ENCODE peak calls at places on chromosome 5, in ten cellular contexts. One of them, this sample, is unnamed.

GRCh38 chr5:95861858-95862561 is 39.5 kb upstream of the GLRX start:
- DNase-seq in CD8-positive, alpha-beta memory T cell: no peak
- DNase-seq in heart left ventricle: no peak
- DNase-seq in stimulated activated naive CD4-positive, alpha-beta T cell: no peak
- DNase-seq in AG09309: peak
- DNase-seq in SW 1271: no peak
- DNase-seq in hepatocyte: peak
- DNase-seq in brain microvascular endothelial cell: peak
- DNase-seq in HCEC 1CT: peak
- DNase-seq in tibial artery: no peak
- DNase-seq in this sample: no peak

GRCh38 chr5:152405145-152405544 is at the start of gene NMUR2:
- DNase-seq in CD8-positive, alpha-beta memory T cell: no peak
- DNase-seq in heart left ventricle: no peak
- DNase-seq in stimulated activated naive CD4-positive, alpha-beta T cell: no peak
- DNase-seq in AG09309: no peak
- DNase-seq in SW 1271: no peak
- DNase-seq in hepatocyte: peak
- DNase-seq in brain microvascular endothelial cell: no peak
- DNase-seq in HCEC 1CT: no peak
- DNase-seq in tibial artery: no peak
- DNase-seq in this sample: peak

GRCh38 chr5:111747336-111747735 is 9.7 kb downstream of the NREP start:
- DNase-seq in CD8-positive, alpha-beta memory T cell: no peak
- DNase-seq in heart left ventricle: no peak
- DNase-seq in stimulated activated naive CD4-positive, alpha-beta T cell: no peak
- DNase-seq in AG09309: no peak
- DNase-seq in SW 1271: no peak
- DNase-seq in hepatocyte: no peak
- DNase-seq in brain microvascular endothelial cell: no peak
- DNase-seq in HCEC 1CT: peak
- DNase-seq in tibial artery: no peak
- DNase-seq in this sample: no peak

GRCh38 chr5:28066856-28067255 is 1028.5 kb upstream of the CDH9 start:
- DNase-seq in CD8-positive, alpha-beta memory T cell: no peak
- DNase-seq in heart left ventricle: no peak
- DNase-seq in stimulated activated naive CD4-positive, alpha-beta T cell: no peak
- DNase-seq in AG09309: no peak
- DNase-seq in SW 1271: no peak
- DNase-seq in hepatocyte: no peak
- DNase-seq in brain microvascular endothelial cell: no peak
- DNase-seq in HCEC 1CT: peak
- DNase-seq in tibial artery: no peak
- DNase-seq in this sample: no peak

GRCh38 chr5:67475489-67475888 is 278.9 kb upstream of the CD180 start:
- DNase-seq in CD8-positive, alpha-beta memory T cell: no peak
- DNase-seq in heart left ventricle: no peak
- DNase-seq in stimulated activated naive CD4-positive, alpha-beta T cell: no peak
- DNase-seq in AG09309: no peak
- DNase-seq in SW 1271: no peak
- DNase-seq in hepatocyte: no peak
- DNase-seq in brain microvascular endothelial cell: no peak
- DNase-seq in HCEC 1CT: no peak
- DNase-seq in tibial artery: no peak
- DNase-seq in this sample: no peak

GRCh38 chr5:77368367-77368766 is 123.7 kb downstream of the WDR41 start:
- DNase-seq in CD8-positive, alpha-beta memory T cell: no peak
- DNase-seq in heart left ventricle: no peak
- DNase-seq in stimulated activated naive CD4-positive, alpha-beta T cell: no peak
- DNase-seq in AG09309: no peak
- DNase-seq in SW 1271: no peak
- DNase-seq in hepatocyte: no peak
- DNase-seq in brain microvascular endothelial cell: no peak
- DNase-seq in HCEC 1CT: no peak
- DNase-seq in tibial artery: no peak
- DNase-seq in this sample: no peak

GRCh38 chr5:177402271-177403043 is 2.0 kb upstream of the PFN3 start:
- DNase-seq in CD8-positive, alpha-beta memory T cell: peak
- DNase-seq in heart left ventricle: peak
- DNase-seq in stimulated activated naive CD4-positive, alpha-beta T cell: peak
- DNase-seq in AG09309: no peak
- DNase-seq in SW 1271: peak
- DNase-seq in hepatocyte: peak
- DNase-seq in brain microvascular endothelial cell: no peak
- DNase-seq in HCEC 1CT: peak
- DNase-seq in tibial artery: no peak
- DNase-seq in this sample: peak

GRCh38 chr5:171577940-171578856 is 158.8 kb downstream of the FGF18 start:
- DNase-seq in CD8-positive, alpha-beta memory T cell: no peak
- DNase-seq in heart left ventricle: no peak
- DNase-seq in stimulated activated naive CD4-positive, alpha-beta T cell: no peak
- DNase-seq in AG09309: no peak
- DNase-seq in SW 1271: no peak
- DNase-seq in hepatocyte: no peak
- DNase-seq in brain microvascular endothelial cell: no peak
- DNase-seq in HCEC 1CT: no peak
- DNase-seq in tibial artery: peak
- DNase-seq in this sample: no peak

GRCh38 chr5:179214678-179215077 is 130.6 kb downstream of the ADAMTS2 start:
- DNase-seq in CD8-positive, alpha-beta memory T cell: no peak
- DNase-seq in heart left ventricle: no peak
- DNase-seq in stimulated activated naive CD4-positive, alpha-beta T cell: no peak
- DNase-seq in AG09309: no peak
- DNase-seq in SW 1271: no peak
- DNase-seq in hepatocyte: no peak
- DNase-seq in brain microvascular endothelial cell: no peak
- DNase-seq in HCEC 1CT: no peak
- DNase-seq in tibial artery: no peak
- DNase-seq in this sample: no peak

GRCh38 chr5:18563853-18564252 is 929.6 kb downstream of the TAF11L14 start:
- DNase-seq in CD8-positive, alpha-beta memory T cell: no peak
- DNase-seq in heart left ventricle: no peak
- DNase-seq in stimulated activated naive CD4-positive, alpha-beta T cell: no peak
- DNase-seq in AG09309: no peak
- DNase-seq in SW 1271: no peak
- DNase-seq in hepatocyte: no peak
- DNase-seq in brain microvascular endothelial cell: no peak
- DNase-seq in HCEC 1CT: no peak
- DNase-seq in tibial artery: no peak
- DNase-seq in this sample: no peak

GRCh38 chr5:50968296-50969206 is 302.1 kb downstream of the PARP8 start:
- DNase-seq in CD8-positive, alpha-beta memory T cell: no peak
- DNase-seq in heart left ventricle: no peak
- DNase-seq in stimulated activated naive CD4-positive, alpha-beta T cell: no peak
- DNase-seq in AG09309: no peak
- DNase-seq in SW 1271: no peak
- DNase-seq in hepatocyte: no peak
- DNase-seq in brain microvascular endothelial cell: no peak
- DNase-seq in HCEC 1CT: no peak
- DNase-seq in tibial artery: no peak
- DNase-seq in this sample: peak

GRCh38 chr5:38551020-38552017 is 5.1 kb downstream of the LIFR start:
- DNase-seq in CD8-positive, alpha-beta memory T cell: no peak
- DNase-seq in heart left ventricle: no peak
- DNase-seq in stimulated activated naive CD4-positive, alpha-beta T cell: no peak
- DNase-seq in AG09309: no peak
- DNase-seq in SW 1271: peak
- DNase-seq in hepatocyte: peak
- DNase-seq in brain microvascular endothelial cell: peak
- DNase-seq in HCEC 1CT: peak
- DNase-seq in tibial artery: no peak
- DNase-seq in this sample: peak

GRCh38 chr5:134567651-134568338 is 42.3 kb downstream of the JADE2 start:
- DNase-seq in CD8-positive, alpha-beta memory T cell: no peak
- DNase-seq in heart left ventricle: no peak
- DNase-seq in stimulated activated naive CD4-positive, alpha-beta T cell: no peak
- DNase-seq in AG09309: no peak
- DNase-seq in SW 1271: peak
- DNase-seq in hepatocyte: no peak
- DNase-seq in brain microvascular endothelial cell: no peak
- DNase-seq in HCEC 1CT: peak
- DNase-seq in tibial artery: peak
- DNase-seq in this sample: no peak

GRCh38 chr5:59745422-59745863 is 148.1 kb downstream of the PDE4D start:
- DNase-seq in CD8-positive, alpha-beta memory T cell: no peak
- DNase-seq in heart left ventricle: no peak
- DNase-seq in stimulated activated naive CD4-positive, alpha-beta T cell: no peak
- DNase-seq in AG09309: peak
- DNase-seq in SW 1271: no peak
- DNase-seq in hepatocyte: peak
- DNase-seq in brain microvascular endothelial cell: peak
- DNase-seq in HCEC 1CT: peak
- DNase-seq in tibial artery: peak
- DNase-seq in this sample: peak

GRCh38 chr5:95081500-95082355 is 203.2 kb downstream of the MCTP1 start:
- DNase-seq in CD8-positive, alpha-beta memory T cell: no peak
- DNase-seq in heart left ventricle: peak
- DNase-seq in stimulated activated naive CD4-positive, alpha-beta T cell: peak
- DNase-seq in AG09309: peak
- DNase-seq in SW 1271: peak
- DNase-seq in hepatocyte: peak
- DNase-seq in brain microvascular endothelial cell: peak
- DNase-seq in HCEC 1CT: peak
- DNase-seq in tibial artery: no peak
- DNase-seq in this sample: peak

GRCh38 chr5:33772276-33772990 is 119.4 kb downstream of the ADAMTS12 start:
- DNase-seq in CD8-positive, alpha-beta memory T cell: no peak
- DNase-seq in heart left ventricle: no peak
- DNase-seq in stimulated activated naive CD4-positive, alpha-beta T cell: no peak
- DNase-seq in AG09309: no peak
- DNase-seq in SW 1271: no peak
- DNase-seq in hepatocyte: no peak
- DNase-seq in brain microvascular endothelial cell: no peak
- DNase-seq in HCEC 1CT: peak
- DNase-seq in tibial artery: no peak
- DNase-seq in this sample: no peak

GRCh38 chr5:95884021-95884333 is 61.5 kb upstream of the GLRX start:
- DNase-seq in CD8-positive, alpha-beta memory T cell: no peak
- DNase-seq in heart left ventricle: no peak
- DNase-seq in stimulated activated naive CD4-positive, alpha-beta T cell: no peak
- DNase-seq in AG09309: no peak
- DNase-seq in SW 1271: no peak
- DNase-seq in hepatocyte: no peak
- DNase-seq in brain microvascular endothelial cell: peak
- DNase-seq in HCEC 1CT: peak
- DNase-seq in tibial artery: no peak
- DNase-seq in this sample: no peak